ENCODE peak calls at places on chromosomes 16 and 17, in four cellular contexts. D is K562, J is HepG2, X is H1. S is an unnamed sample.
A peak's percentile ranks its signal among the peaks of the same experiment; 100 is the strongest.

GRCh38 chr16:49696414-49697101 is 159.4 kb downstream of the ZNF423 start:
- DNase-seq in X (peak; percentile 78), J (no peak), D (no peak), S (no peak)

GRCh38 chr16:21104124-21104860 is 46.4 kb downstream of the DNAH3 start:
- DNase-seq in D (no peak), J (no peak), X (no peak), S (no peak)

GRCh38 chr17:57086069-57086930 is 1.3 kb downstream of the AKAP1 start:
- DNase-seq in X (peak; percentile 63), J (peak; percentile 88), D (peak; percentile 44), S (no peak)

GRCh38 chr16:56625140-56625942 is at the start of gene MT1E:
- DNase-seq in D (no peak), X (peak; percentile 66), J (peak; percentile 63), S (no peak)

GRCh38 chr16:87832759-87833502 is 36.4 kb downstream of the SLC7A5 start:
- DNase-seq in J (no peak), D (no peak), X (no peak), S (no peak)

GRCh38 chr17:6800422-6801027 is 24.5 kb downstream of the FBXO39 start:
- DNase-seq in J (no peak), D (no peak), X (no peak), S (no peak)

GRCh38 chr16:66516808-66517585 is 32.9 kb downstream of the TK2 start:
- DNase-seq in J (peak; percentile 100), D (peak; percentile 95), X (no peak), S (peak; percentile 98)

GRCh38 chr16:11698271-11698689 is 30.0 kb downstream of the SNN start:
- DNase-seq in D (no peak), X (no peak), J (no peak), S (no peak)

GRCh38 chr17:57566724-57567123 is 178.4 kb downstream of the CCDC182 start:
- DNase-seq in X (no peak), D (no peak), J (no peak), S (no peak)

GRCh38 chr17:41907185-41907556 is 11.6 kb downstream of the ACLY start:
- DNase-seq in J (no peak), D (no peak), X (no peak), S (no peak)

GRCh38 chr16:88306860-88307545 is 75.8 kb upstream of the ZNF469 start:
- DNase-seq in J (peak; percentile 37), X (no peak), D (no peak), S (no peak)

GRCh38 chr17:33941744-33942143 is 313.3 kb upstream of the CCL2 start:
- DNase-seq in J (no peak), X (no peak), D (no peak), S (no peak)

GRCh38 chr17:15444805-15445204 is 22.6 kb downstream of the CDRT4 start:
- DNase-seq in J (no peak), X (no peak), D (peak; percentile 44), S (no peak)

GRCh38 chr16:49890876-49891275 is 35.0 kb upstream of the ZNF423 start:
- DNase-seq in D (peak; percentile 39), X (peak; percentile 84), J (no peak), S (no peak)

GRCh38 chr16:81778861-81779539 is at the start of gene PLCG2:
- DNase-seq in J (no peak), D (peak; percentile 97), X (peak; percentile 87), S (no peak)

GRCh38 chr16:79721186-79721745 is 120.7 kb upstream of the MAF start:
- DNase-seq in J (no peak), D (no peak), X (no peak), S (no peak)

GRCh38 chr16:11149011-11149616 is 106.9 kb downstream of the SOCS1 start:
- DNase-seq in X (no peak), J (peak; percentile 65), D (peak; percentile 91), S (no peak)

GRCh38 chr16:29877266-29877961 is 14.4 kb upstream of the CDIPT start:
- DNase-seq in D (peak; percentile 97), J (no peak), X (peak; percentile 99), S (peak; percentile 40)

GRCh38 chr16:73298562-73298961 is 250.6 kb upstream of the ZFHX3 start:
- DNase-seq in X (no peak), D (no peak), J (peak; percentile 9), S (no peak)

GRCh38 chr17:68394608-68395331 is 62.5 kb downstream of the WIPI1 start:
- DNase-seq in X (peak; percentile 30), D (no peak), J (no peak), S (no peak)

GRCh38 chr16:57834936-57835335 is 32.6 kb upstream of the KIFC3 start:
- DNase-seq in J (no peak), X (no peak), D (no peak), S (no peak)

GRCh38 chr17:14014647-14015046 is 54.7 kb upstream of the COX10 start:
- DNase-seq in X (no peak), J (no peak), D (no peak), S (no peak)

GRCh38 chr17:21201302-21201602 is 12.7 kb downstream of the TMEM11 start:
- DNase-seq in J (no peak), X (no peak), D (no peak), S (no peak)

GRCh38 chr16:3458278-3458851 is 14.9 kb downstream of the NAA60 start:
- DNase-seq in X (peak; percentile 58), J (no peak), D (no peak), S (no peak)

GRCh38 chr16:3459401-3460090 is 16.1 kb downstream of the NAA60 start:
- DNase-seq in J (no peak), D (peak; percentile 51), X (no peak), S (no peak)

GRCh38 chr16:3457434-3458252 is 14.2 kb downstream of the NAA60 start:
- DNase-seq in X (peak; percentile 93), D (peak; percentile 99), J (peak; percentile 78), S (peak; percentile 49)

GRCh38 chr16:3460121-3460520 is 16.6 kb downstream of the NAA60 start:
- DNase-seq in D (no peak), X (no peak), J (no peak), S (no peak)

GRCh38 chr16:3458852-3459361 is 15.4 kb downstream of the NAA60 start:
- DNase-seq in D (no peak), X (no peak), J (peak; percentile 94), S (no peak)
- TF ChIP-seq TAF1 in D (no peak), X (no peak), J (peak; percentile 25), S (no peak)

GRCh38 chr17:44899074-44899782 is at the start of gene EFTUD2:
- DNase-seq in J (peak; percentile 85), X (peak; percentile 96), D (peak; percentile 95), S (peak; percentile 71)

GRCh38 chr17:44901323-44901965 is 2.2 kb upstream of the EFTUD2 start:
- DNase-seq in D (no peak), J (no peak), X (no peak), S (no peak)

GRCh38 chr17:44900894-44901293 is 1.6 kb upstream of the EFTUD2 start:
- DNase-seq in J (no peak), X (no peak), D (no peak), S (no peak)

GRCh38 chr17:44902135-44902760 is 3.0 kb upstream of the EFTUD2 start:
- DNase-seq in X (no peak), D (no peak), J (no peak), S (no peak)

DNA sequence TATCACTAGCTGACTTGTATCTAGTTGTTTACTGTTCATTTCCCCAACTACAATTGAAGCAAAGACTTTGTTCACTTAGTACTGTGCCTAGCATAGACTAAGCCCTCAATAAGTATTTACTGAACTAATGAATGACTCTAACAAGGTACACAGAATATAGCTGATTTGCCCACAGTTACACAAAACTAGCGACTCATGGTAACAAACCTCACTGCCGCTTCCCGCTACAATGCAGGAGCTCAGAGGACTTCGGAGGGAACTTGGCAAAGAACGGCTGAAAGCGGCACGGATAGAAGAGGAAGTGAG is 524 bp downstream of the EFTUD2 start:
- DNase-seq in J (peak; percentile 60), D (no peak), X (no peak), S (no peak)
- TF ChIP-seq HDAC6 in J (no peak), D (no peak), X (no peak), S (no peak)

DNA sequence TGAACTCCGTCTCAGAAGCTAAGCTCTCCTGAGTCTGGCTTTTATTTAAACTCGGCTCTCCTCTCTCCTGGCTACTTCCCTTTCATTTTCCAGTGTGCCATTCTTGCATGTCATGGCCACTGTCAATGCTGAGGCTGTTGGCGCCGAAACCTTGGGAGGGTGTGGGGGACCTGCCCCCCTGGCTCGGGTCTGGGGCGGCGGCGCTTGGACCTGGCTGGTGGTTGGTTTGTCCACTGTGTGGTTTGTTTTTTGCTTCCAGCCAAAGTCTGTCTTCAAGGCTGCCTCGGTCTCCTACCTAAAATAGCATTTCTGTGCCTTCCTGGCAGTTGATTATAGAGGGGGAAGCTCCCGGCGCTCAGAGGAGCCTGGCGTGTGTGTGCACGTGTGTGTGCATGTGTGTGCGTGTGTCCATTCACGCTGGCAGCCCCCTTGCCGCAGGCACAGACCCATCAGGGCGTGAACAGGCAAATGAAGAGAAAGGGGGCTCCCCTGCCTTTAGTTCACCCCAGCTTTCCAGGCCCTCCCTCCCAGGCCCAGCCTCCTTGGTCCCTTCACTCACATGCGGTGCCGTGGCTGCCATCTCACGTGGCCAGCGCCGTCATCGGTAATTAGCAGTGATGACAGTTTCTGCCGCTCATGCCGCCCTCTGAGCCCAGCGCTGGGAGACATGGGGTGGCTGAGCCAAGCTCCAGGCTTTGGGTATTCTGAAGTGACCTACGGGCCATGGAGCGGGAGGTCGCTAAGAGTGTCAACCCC is 179.9 kb downstream of the SEC14L1 start:
- DNase-seq in D (peak; percentile 53), J (no peak), X (no peak), S (peak; percentile 85)
- TF ChIP-seq TAF1 in D (peak; percentile 36), J (no peak), X (no peak), S (peak; percentile 60)

GRCh38 chr17:17722081-17722905 is 41.0 kb downstream of the RAI1 start:
- DNase-seq in D (no peak), X (peak; percentile 69), J (no peak), S (no peak)
- TF ChIP-seq HDAC6 in D (no peak), X (no peak), J (no peak), S (no peak)

GRCh38 chr17:80252871-80253270 is 7.8 kb upstream of the RNF213 start:
- DNase-seq in J (no peak), D (peak; percentile 42), X (peak; percentile 84), S (no peak)
- TF ChIP-seq TAF1 in J (no peak), D (no peak), X (no peak), S (no peak)

DNA sequence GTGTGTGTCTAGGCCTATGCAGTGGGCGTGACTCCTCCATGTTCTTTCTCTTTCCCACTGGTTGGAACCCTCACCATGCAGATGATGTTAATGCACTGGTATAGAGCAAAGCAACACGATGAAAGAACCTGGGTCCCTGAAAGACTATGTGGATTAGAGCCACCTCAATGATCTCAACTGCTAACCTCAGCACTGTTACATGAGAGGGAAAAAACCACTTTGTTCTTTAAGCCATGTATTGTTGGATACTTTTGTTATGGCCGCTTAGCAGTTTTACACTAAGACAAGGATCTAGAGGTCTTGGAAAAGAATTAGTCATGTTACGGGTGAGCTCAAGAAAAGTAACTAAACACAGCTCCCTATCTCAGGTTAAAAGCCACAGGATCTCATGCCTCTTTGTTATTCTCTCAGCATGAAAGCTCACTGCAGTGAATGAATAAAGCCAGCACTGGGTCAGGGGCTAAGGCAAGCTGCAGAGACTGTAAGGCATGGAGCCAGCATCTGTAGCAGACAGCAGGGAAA is 56.6 kb upstream of the RBBP6 start:
- DNase-seq in J (no peak), D (no peak), X (no peak), S (no peak)
- TF ChIP-seq HDAC6 in J (no peak), D (no peak), X (no peak), S (no peak)

S was measured in GM12878.